ENCODE peak calls at places on chromosome 22, in five cellular contexts. One of them, this sample, is unnamed.

GRCh38 chr22:22854466-22854865 is 33.1 kb upstream of the IGLL5 start:
- DNase-seq in esophagus squamous epithelium: no peak
- DNase-seq in astrocyte of the cerebellum: no peak
- DNase-seq in GM12878: no peak
- DNase-seq in heart right ventricle: no peak
- DNase-seq in this sample: no peak

GRCh38 chr22:48424201-48424627 is 1403.5 kb downstream of the BRD1 start:
- DNase-seq in esophagus squamous epithelium: no peak
- DNase-seq in astrocyte of the cerebellum: no peak
- DNase-seq in GM12878: no peak
- DNase-seq in heart right ventricle: no peak
- DNase-seq in this sample: no peak

GRCh38 chr22:31879585-31879984 is 64.8 kb upstream of the YWHAH start:
- DNase-seq in esophagus squamous epithelium: no peak
- DNase-seq in astrocyte of the cerebellum: no peak
- DNase-seq in GM12878: no peak
- DNase-seq in heart right ventricle: no peak
- DNase-seq in this sample: no peak

GRCh38 chr22:22666307-22667091 is 22.1 kb downstream of the GGTLC2 start:
- DNase-seq in esophagus squamous epithelium: no peak
- DNase-seq in astrocyte of the cerebellum: no peak
- DNase-seq in GM12878: no peak
- DNase-seq in heart right ventricle: no peak
- DNase-seq in this sample: peak; percentile 8

GRCh38 chr22:22578702-22579424 is 19.8 kb upstream of the PRAME start:
- DNase-seq in esophagus squamous epithelium: no peak
- DNase-seq in astrocyte of the cerebellum: no peak
- DNase-seq in GM12878: no peak
- DNase-seq in heart right ventricle: peak; percentile 28
- DNase-seq in this sample: no peak

GRCh38 chr22:21054714-21055563 is 9.2 kb downstream of the LRRC74B start:
- DNase-seq in esophagus squamous epithelium: no peak
- DNase-seq in astrocyte of the cerebellum: no peak
- DNase-seq in GM12878: no peak
- DNase-seq in heart right ventricle: no peak
- DNase-seq in this sample: no peak

GRCh38 chr22:20392983-20393704 is 807 bp upstream of the ZNF74 start:
- DNase-seq in esophagus squamous epithelium: no peak
- DNase-seq in astrocyte of the cerebellum: no peak
- DNase-seq in GM12878: no peak
- DNase-seq in heart right ventricle: peak; percentile 17
- DNase-seq in this sample: no peak

GRCh38 chr22:32644252-32645100 is 157.0 kb upstream of the TIMP3 start:
- DNase-seq in esophagus squamous epithelium: no peak
- DNase-seq in astrocyte of the cerebellum: no peak
- DNase-seq in GM12878: no peak
- DNase-seq in heart right ventricle: peak; percentile 65
- DNase-seq in this sample: no peak

GRCh38 chr22:35687461-35687860 is 30.2 kb upstream of the APOL5 start:
- DNase-seq in esophagus squamous epithelium: no peak
- DNase-seq in astrocyte of the cerebellum: no peak
- DNase-seq in GM12878: no peak
- DNase-seq in heart right ventricle: no peak
- DNase-seq in this sample: no peak

GRCh38 chr22:33682927-33683326 is 237.3 kb downstream of the LARGE1 start:
- DNase-seq in esophagus squamous epithelium: no peak
- DNase-seq in astrocyte of the cerebellum: no peak
- DNase-seq in GM12878: no peak
- DNase-seq in heart right ventricle: no peak
- DNase-seq in this sample: no peak

GRCh38 chr22:50304528-50305392 is 2.7 kb downstream of the PLXNB2 start:
- DNase-seq in esophagus squamous epithelium: no peak
- DNase-seq in astrocyte of the cerebellum: no peak
- DNase-seq in GM12878: no peak
- DNase-seq in heart right ventricle: peak; percentile 54
- DNase-seq in this sample: no peak

GRCh38 chr22:46866591-46866990 is 104.1 kb downstream of the TBC1D22A start:
- DNase-seq in esophagus squamous epithelium: no peak
- DNase-seq in astrocyte of the cerebellum: peak; percentile 49
- DNase-seq in GM12878: no peak
- DNase-seq in heart right ventricle: no peak
- DNase-seq in this sample: peak; percentile 30

GRCh38 chr22:29700949-29701927 is 18.6 kb upstream of the CABP7 start:
- DNase-seq in esophagus squamous epithelium: no peak
- DNase-seq in astrocyte of the cerebellum: no peak
- DNase-seq in GM12878: no peak
- DNase-seq in heart right ventricle: no peak
- DNase-seq in this sample: no peak

GRCh38 chr22:49724893-49725489 is 102.7 kb downstream of the BRD1 start:
- DNase-seq in esophagus squamous epithelium: no peak
- DNase-seq in astrocyte of the cerebellum: no peak
- DNase-seq in GM12878: no peak
- DNase-seq in heart right ventricle: peak; percentile 69
- DNase-seq in this sample: no peak

GRCh38 chr22:29434288-29434687 is 4.1 kb upstream of the RFPL1 start:
- DNase-seq in esophagus squamous epithelium: no peak
- DNase-seq in astrocyte of the cerebellum: no peak
- DNase-seq in GM12878: no peak
- DNase-seq in heart right ventricle: no peak
- DNase-seq in this sample: no peak

GRCh38 chr22:46187862-46188261 is 37.5 kb downstream of the PPARA start:
- DNase-seq in esophagus squamous epithelium: no peak
- DNase-seq in astrocyte of the cerebellum: peak; percentile 18
- DNase-seq in GM12878: no peak
- DNase-seq in heart right ventricle: no peak
- DNase-seq in this sample: no peak

GRCh38 chr22:35984776-35985175 is 43.8 kb downstream of the RBFOX2 start:
- DNase-seq in esophagus squamous epithelium: no peak
- DNase-seq in astrocyte of the cerebellum: no peak
- DNase-seq in GM12878: no peak
- DNase-seq in heart right ventricle: no peak
- DNase-seq in this sample: no peak

GRCh38 chr22:23233084-23233501 is 52.8 kb downstream of the BCR start:
- DNase-seq in esophagus squamous epithelium: no peak
- DNase-seq in astrocyte of the cerebellum: no peak
- DNase-seq in GM12878: no peak
- DNase-seq in heart right ventricle: peak; percentile 46
- DNase-seq in this sample: no peak

GRCh38 chr22:30277547-30278344 is 11.1 kb upstream of the OSM start:
- DNase-seq in esophagus squamous epithelium: no peak
- DNase-seq in astrocyte of the cerebellum: peak; percentile 73
- DNase-seq in GM12878: no peak
- DNase-seq in heart right ventricle: no peak
- DNase-seq in this sample: no peak

GRCh38 chr22:47854680-47855079 is 1092.2 kb downstream of the TBC1D22A start:
- DNase-seq in esophagus squamous epithelium: no peak
- DNase-seq in astrocyte of the cerebellum: no peak
- DNase-seq in GM12878: no peak
- DNase-seq in heart right ventricle: no peak
- DNase-seq in this sample: no peak

GRCh38 chr22:30176431-30176830 is 70.1 kb downstream of the LIF start:
- DNase-seq in esophagus squamous epithelium: no peak
- DNase-seq in astrocyte of the cerebellum: no peak
- DNase-seq in GM12878: no peak
- DNase-seq in heart right ventricle: no peak
- DNase-seq in this sample: no peak

GRCh38 chr22:28917747-28918543 is 34.6 kb downstream of the ZNRF3 start:
- DNase-seq in esophagus squamous epithelium: no peak
- DNase-seq in astrocyte of the cerebellum: peak; percentile 66
- DNase-seq in GM12878: no peak
- DNase-seq in heart right ventricle: peak; percentile 30
- DNase-seq in this sample: no peak

GRCh38 chr22:31039393-31039792 is 41.7 kb upstream of the SMTN start:
- DNase-seq in esophagus squamous epithelium: no peak
- DNase-seq in astrocyte of the cerebellum: no peak
- DNase-seq in GM12878: no peak
- DNase-seq in heart right ventricle: peak; percentile 22
- DNase-seq in this sample: no peak

GRCh38 chr22:46061124-46061410 is 84.1 kb upstream of the WNT7B start:
- DNase-seq in esophagus squamous epithelium: no peak
- DNase-seq in astrocyte of the cerebellum: no peak
- DNase-seq in GM12878: no peak
- DNase-seq in heart right ventricle: no peak
- DNase-seq in this sample: no peak

GRCh38 chr22:32389685-32390084 is 22.4 kb downstream of the RTCB start:
- DNase-seq in esophagus squamous epithelium: no peak
- DNase-seq in astrocyte of the cerebellum: no peak
- DNase-seq in GM12878: no peak
- DNase-seq in heart right ventricle: no peak
- DNase-seq in this sample: no peak

GRCh38 chr22:23847991-23848864 is 9.4 kb upstream of the DERL3 start:
- DNase-seq in esophagus squamous epithelium: no peak
- DNase-seq in astrocyte of the cerebellum: no peak
- DNase-seq in GM12878: no peak
- DNase-seq in heart right ventricle: no peak
- DNase-seq in this sample: no peak

GRCh38 chr22:22913989-22914388 is 26.4 kb downstream of the IGLL5 start:
- DNase-seq in esophagus squamous epithelium: no peak
- DNase-seq in astrocyte of the cerebellum: no peak
- DNase-seq in GM12878: no peak
- DNase-seq in heart right ventricle: no peak
- DNase-seq in this sample: no peak

GRCh38 chr22:32515074-32515473 is 40.5 kb downstream of the FBXO7 start:
- DNase-seq in esophagus squamous epithelium: no peak
- DNase-seq in astrocyte of the cerebellum: no peak
- DNase-seq in GM12878: no peak
- DNase-seq in heart right ventricle: no peak
- DNase-seq in this sample: no peak

GRCh38 chr22:45960477-45961386 is 16.2 kb downstream of the WNT7B start:
- DNase-seq in esophagus squamous epithelium: no peak
- DNase-seq in astrocyte of the cerebellum: no peak
- DNase-seq in GM12878: no peak
- DNase-seq in heart right ventricle: no peak
- DNase-seq in this sample: no peak

GRCh38 chr22:35894937-35895708 is 133.5 kb downstream of the RBFOX2 start:
- DNase-seq in esophagus squamous epithelium: no peak
- DNase-seq in astrocyte of the cerebellum: no peak
- DNase-seq in GM12878: no peak
- DNase-seq in heart right ventricle: no peak
- DNase-seq in this sample: peak; percentile 69

GRCh38 chr22:33519140-33519973 is 400.9 kb downstream of the LARGE1 start:
- DNase-seq in esophagus squamous epithelium: no peak
- DNase-seq in astrocyte of the cerebellum: no peak
- DNase-seq in GM12878: peak; percentile 37
- DNase-seq in heart right ventricle: no peak
- DNase-seq in this sample: peak; percentile 19

GRCh38 chr22:37021710-37022482 is 2.4 kb downstream of the MPST start:
- DNase-seq in esophagus squamous epithelium: no peak
- DNase-seq in astrocyte of the cerebellum: no peak
- DNase-seq in GM12878: no peak
- DNase-seq in heart right ventricle: no peak
- DNase-seq in this sample: no peak
- TF ChIP-seq CTCF in esophagus squamous epithelium: peak; percentile 66
- TF ChIP-seq CTCF in astrocyte of the cerebellum: peak; percentile 73
- TF ChIP-seq CTCF in GM12878: peak; percentile 74
- TF ChIP-seq CTCF in heart right ventricle: peak; percentile 52
- TF ChIP-seq CTCF in this sample: peak; percentile 71

DNA sequence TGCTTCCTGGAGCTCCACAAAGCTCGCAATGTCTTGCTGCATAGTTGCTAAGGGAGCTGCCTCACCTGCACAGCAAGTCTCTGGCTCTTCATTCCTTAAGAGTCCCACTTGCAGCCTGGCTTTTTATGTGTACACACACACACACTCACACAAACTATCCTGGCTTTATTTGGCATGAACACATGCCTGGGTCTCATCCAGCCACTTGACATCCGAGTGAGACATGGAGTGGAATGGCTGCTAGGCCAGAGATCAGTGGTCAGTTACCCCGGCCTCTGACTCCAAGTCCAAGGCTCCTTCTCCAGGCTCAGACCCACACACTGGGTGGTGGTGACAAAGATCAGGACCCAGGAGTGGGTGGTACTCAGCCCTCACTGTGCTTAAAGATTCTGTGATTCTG is 37.9 kb upstream of the CLTCL1 start:
- DNase-seq in esophagus squamous epithelium: no peak
- DNase-seq in astrocyte of the cerebellum: no peak
- DNase-seq in GM12878: no peak
- DNase-seq in heart right ventricle: no peak
- DNase-seq in this sample: no peak
- TF ChIP-seq CTCF in esophagus squamous epithelium: no peak
- TF ChIP-seq CTCF in astrocyte of the cerebellum: no peak
- TF ChIP-seq CTCF in GM12878: no peak
- TF ChIP-seq CTCF in heart right ventricle: no peak
- TF ChIP-seq CTCF in this sample: no peak

GRCh38 chr22:42111798-42112197 is 18.8 kb downstream of the CYP2D6 start:
- DNase-seq in esophagus squamous epithelium: no peak
- DNase-seq in astrocyte of the cerebellum: no peak
- DNase-seq in GM12878: no peak
- DNase-seq in heart right ventricle: no peak
- DNase-seq in this sample: no peak

GRCh38 chr22:42108848-42109247 is 18.3 kb upstream of the NDUFA6 start:
- DNase-seq in esophagus squamous epithelium: no peak
- DNase-seq in astrocyte of the cerebellum: no peak
- DNase-seq in GM12878: no peak
- DNase-seq in heart right ventricle: no peak
- DNase-seq in this sample: no peak

GRCh38 chr22:42116848-42117424 is 13.7 kb downstream of the CYP2D6 start:
- DNase-seq in esophagus squamous epithelium: no peak
- DNase-seq in astrocyte of the cerebellum: no peak
- DNase-seq in GM12878: no peak
- DNase-seq in heart right ventricle: no peak
- DNase-seq in this sample: no peak

GRCh38 chr22:42114721-42115120 is 15.9 kb downstream of the CYP2D6 start:
- DNase-seq in esophagus squamous epithelium: no peak
- DNase-seq in astrocyte of the cerebellum: no peak
- DNase-seq in GM12878: no peak
- DNase-seq in heart right ventricle: no peak
- DNase-seq in this sample: no peak
- TF ChIP-seq CTCF in esophagus squamous epithelium: no peak
- TF ChIP-seq CTCF in astrocyte of the cerebellum: peak; percentile 37
- TF ChIP-seq CTCF in GM12878: no peak
- TF ChIP-seq CTCF in heart right ventricle: no peak
- TF ChIP-seq CTCF in this sample: peak; percentile 24

GRCh38 chr22:39290724-39291161 is 28.7 kb downstream of the RPL3 start:
- DNase-seq in esophagus squamous epithelium: no peak
- DNase-seq in astrocyte of the cerebellum: no peak
- DNase-seq in GM12878: no peak
- DNase-seq in heart right ventricle: peak; percentile 81
- DNase-seq in this sample: no peak
- TF ChIP-seq CTCF in esophagus squamous epithelium: no peak
- TF ChIP-seq CTCF in astrocyte of the cerebellum: no peak
- TF ChIP-seq CTCF in GM12878: no peak
- TF ChIP-seq CTCF in heart right ventricle: no peak
- TF ChIP-seq CTCF in this sample: no peak

GRCh38 chr22:18121436-18122253 is 11.0 kb downstream of the TUBA8 start:
- DNase-seq in esophagus squamous epithelium: no peak
- DNase-seq in astrocyte of the cerebellum: no peak
- DNase-seq in GM12878: no peak
- DNase-seq in heart right ventricle: no peak
- DNase-seq in this sample: no peak
- TF ChIP-seq CTCF in esophagus squamous epithelium: no peak
- TF ChIP-seq CTCF in astrocyte of the cerebellum: no peak
- TF ChIP-seq CTCF in GM12878: no peak
- TF ChIP-seq CTCF in heart right ventricle: no peak
- TF ChIP-seq CTCF in this sample: no peak

This sample was measured in AG09319.